ENCODE peak calls at places on chromosomes 5 and 9, in five cellular contexts. P is stimulated activated CD4-positive, alpha-beta T cell treated with anti-CD3 and anti-CD28 coated beads, Interleukin-1b, Interleukin-23, amount 100 ng/mL, for 24 hours; N is tibial artery; D is cardiac fibroblast; V is H54. T is an unnamed sample.

GRCh38 chr5:40841068-40841805 is at the start of gene CARD6:
- DNase-seq in P (no peak), N (no peak), D (peak; percentile 76), V (peak; percentile 26), T (no peak)

GRCh38 chr9:87193925-87194380 is 246.6 kb upstream of the GAS1 start:
- DNase-seq in P (no peak), N (no peak), D (peak; percentile 79), V (no peak), T (peak; percentile 78)

GRCh38 chr5:59158165-59158564 is 575.3 kb downstream of the RAB3C start:
- DNase-seq in P (no peak), N (no peak), D (peak; percentile 44), V (no peak), T (no peak)

GRCh38 chr5:150265984-150266383 is 23.6 kb downstream of the CAMK2A start:
- DNase-seq in P (no peak), N (no peak), D (no peak), V (no peak), T (no peak)

GRCh38 chr9:104287255-104287872 is 193.3 kb downstream of the SMC2 start:
- DNase-seq in P (no peak), N (no peak), D (peak; percentile 25), V (no peak), T (no peak)

GRCh38 chr9:27361401-27361953 is 64.5 kb upstream of the EQTN start:
- DNase-seq in P (no peak), N (no peak), D (no peak), V (no peak), T (no peak)

GRCh38 chr5:32172908-32173393 is 1.2 kb downstream of the GOLPH3 start:
- DNase-seq in P (no peak), N (no peak), D (no peak), V (no peak), T (peak; percentile 42)

GRCh38 chr9:93081931-93082330 is 14.1 kb upstream of the CARD19 start:
- DNase-seq in P (no peak), N (no peak), D (peak; percentile 29), V (no peak), T (peak; percentile 77)

GRCh38 chr5:135204151-135204600 is 170.1 kb upstream of the PITX1 start:
- DNase-seq in P (no peak), N (no peak), D (peak; percentile 55), V (no peak), T (no peak)

GRCh38 chr9:117958726-117959125 is 254.5 kb downstream of the TLR4 start:
- DNase-seq in P (no peak), N (no peak), D (no peak), V (no peak), T (no peak)

GRCh38 chr9:723308-723707 is 118.2 kb upstream of the DMRT1 start:
- DNase-seq in P (no peak), N (no peak), D (no peak), V (no peak), T (no peak)

GRCh38 chr9:37859043-37859442 is 44.9 kb downstream of the SLC25A51 start:
- DNase-seq in P (no peak), N (no peak), D (peak; percentile 39), V (no peak), T (peak; percentile 10)

GRCh38 chr5:88666761-88667186 is 216.2 kb downstream of the MEF2C start:
- DNase-seq in P (no peak), N (no peak), D (peak; percentile 22), V (no peak), T (no peak)

GRCh38 chr5:134458676-134459403 is 47.2 kb upstream of the CDKN2AIPNL start:
- DNase-seq in P (no peak), N (no peak), D (no peak), V (no peak), T (no peak)

GRCh38 chr5:172187118-172188032 is 649 bp downstream of the STK10 start:
- DNase-seq in P (peak; percentile 69), N (peak; percentile 62), D (peak; percentile 80), V (peak; percentile 77), T (peak; percentile 74)

GRCh38 chr9:131094622-131095021 is 1.7 kb upstream of the AIF1L start:
- DNase-seq in P (no peak), N (no peak), D (peak; percentile 74), V (no peak), T (peak; percentile 90)

GRCh38 chr5:25448190-25448621 is 803.4 kb upstream of the CDH10 start:
- DNase-seq in P (no peak), N (no peak), D (no peak), V (no peak), T (no peak)

GRCh38 chr9:136587944-136588662 is 42.3 kb upstream of the NOTCH1 start:
- DNase-seq in P (no peak), N (no peak), D (peak; percentile 28), V (no peak), T (no peak)

GRCh38 chr9:72579190-72579589 is 57.8 kb downstream of the TMC1 start:
- DNase-seq in P (no peak), N (no peak), D (peak; percentile 86), V (peak; percentile 75), T (peak; percentile 42)

GRCh38 chr9:16659096-16659495 is 211.4 kb downstream of the BNC2 start:
- DNase-seq in P (no peak), N (no peak), D (no peak), V (no peak), T (no peak)

GRCh38 chr5:164597293-164597900 is 1092.0 kb downstream of the MAT2B start:
- DNase-seq in P (no peak), N (no peak), D (peak; percentile 1), V (no peak), T (no peak)

GRCh38 chr5:132487095-132487428 is 3.5 kb downstream of the IRF1 start:
- DNase-seq in P (no peak), N (no peak), D (no peak), V (no peak), T (no peak)

GRCh38 chr9:71830131-71830530 is 61.8 kb upstream of the CEMIP2 start:
- DNase-seq in P (no peak), N (no peak), D (no peak), V (no peak), T (no peak)

GRCh38 chr5:143133721-143134120 is 269.8 kb downstream of the NR3C1 start:
- DNase-seq in P (no peak), N (no peak), D (no peak), V (no peak), T (no peak)

GRCh38 chr5:82211855-82212572 is 66.1 kb downstream of the RPS23 start:
- DNase-seq in P (no peak), N (no peak), D (no peak), V (no peak), T (no peak)

GRCh38 chr5:88108490-88109279 is 160.0 kb downstream of the TMEM161B start:
- DNase-seq in P (no peak), N (no peak), D (no peak), V (no peak), T (no peak)

GRCh38 chr9:126089789-126090188 is 236.8 kb upstream of the MVB12B start:
- DNase-seq in P (no peak), N (no peak), D (no peak), V (no peak), T (no peak)

GRCh38 chr9:131096490-131097258 is at the start of gene AIF1L:
- DNase-seq in P (no peak), N (no peak), D (no peak), V (no peak), T (peak; percentile 29)

GRCh38 chr9:16405421-16405820 is 465.0 kb downstream of the BNC2 start:
- DNase-seq in P (no peak), N (no peak), D (no peak), V (no peak), T (no peak)

GRCh38 chr5:88144219-88145040 is 124.2 kb downstream of the TMEM161B start:
- DNase-seq in P (no peak), N (no peak), D (no peak), V (no peak), T (no peak)

GRCh38 chr9:128201441-128202369 is 1.5 kb upstream of the DNM1 start:
- DNase-seq in P (no peak), N (no peak), D (peak; percentile 40), V (no peak), T (no peak)

GRCh38 chr5:40985501-40985900 is 76.2 kb downstream of the C7 start:
- DNase-seq in P (no peak), N (no peak), D (no peak), V (no peak), T (no peak)

GRCh38 chr5:40224421-40224820 is 455.3 kb upstream of the PTGER4 start:
- DNase-seq in P (no peak), N (no peak), D (peak; percentile 78), V (peak; percentile 13), T (no peak)

GRCh38 chr5:96714951-96715451 is 52.8 kb downstream of the CAST start:
- DNase-seq in P (no peak), N (peak; percentile 83), D (peak; percentile 91), V (no peak), T (peak; percentile 71)

GRCh38 chr5:43839218-43839617 is 236.2 kb downstream of the NNT start:
- DNase-seq in P (no peak), N (no peak), D (peak; percentile 97), V (peak; percentile 19), T (peak; percentile 73)

GRCh38 chr5:10377081-10377480 is 23.6 kb downstream of the MARCHF6 start:
- DNase-seq in P (no peak), N (no peak), D (no peak), V (no peak), T (no peak)

GRCh38 chr5:109329296-109330252 is 80.2 kb downstream of the PJA2 start:
- DNase-seq in P (no peak), N (no peak), D (peak; percentile 84), V (peak; percentile 39), T (peak; percentile 71)

T was measured in AG08395.